ENCODE peak calls at places on chromosome 12, in eight cellular contexts. One of them, this sample, is unnamed.
A peak's percentile ranks its signal among the peaks of the same experiment; 100 is the strongest.

GRCh38 chr12:107405436-107405835 is 280.2 kb upstream of the PWP1 start:
- DNase-seq in ascending aorta: no peak
- DNase-seq in sigmoid colon: no peak
- DNase-seq in WTC11: no peak
- DNase-seq in transverse colon: no peak
- DNase-seq in lower leg skin: no peak
- DNase-seq in IMR-90: no peak
- DNase-seq in AG10803: no peak
- DNase-seq in this sample: peak; percentile 27

GRCh38 chr12:65232490-65233077 is 45.9 kb upstream of the MSRB3 start:
- DNase-seq in transverse colon: no peak
- DNase-seq in lower leg skin: no peak
- DNase-seq in AG10803: peak; percentile 23
- DNase-seq in sigmoid colon: no peak
- DNase-seq in WTC11: no peak
- DNase-seq in IMR-90: peak; percentile 38
- DNase-seq in ascending aorta: no peak
- DNase-seq in this sample: no peak

GRCh38 chr12:93751864-93752610 is 74.9 kb downstream of the CRADD start:
- DNase-seq in sigmoid colon: no peak
- DNase-seq in AG10803: peak; percentile 78
- DNase-seq in WTC11: no peak
- DNase-seq in transverse colon: no peak
- DNase-seq in ascending aorta: no peak
- DNase-seq in lower leg skin: no peak
- DNase-seq in IMR-90: peak; percentile 97
- DNase-seq in this sample: no peak

GRCh38 chr12:31226639-31227038 is 99.3 kb downstream of the SINHCAF start:
- DNase-seq in IMR-90: no peak
- DNase-seq in sigmoid colon: no peak
- DNase-seq in transverse colon: no peak
- DNase-seq in WTC11: no peak
- DNase-seq in AG10803: no peak
- DNase-seq in lower leg skin: no peak
- DNase-seq in ascending aorta: no peak
- DNase-seq in this sample: peak; percentile 61

GRCh38 chr12:75852143-75852542 is 179.4 kb downstream of the PHLDA1 start:
- DNase-seq in IMR-90: peak; percentile 48
- DNase-seq in AG10803: peak; percentile 23
- DNase-seq in sigmoid colon: no peak
- DNase-seq in WTC11: no peak
- DNase-seq in transverse colon: no peak
- DNase-seq in ascending aorta: no peak
- DNase-seq in lower leg skin: no peak
- DNase-seq in this sample: no peak

GRCh38 chr12:20320552-20320951 is 47.8 kb upstream of the PDE3A start:
- DNase-seq in ascending aorta: no peak
- DNase-seq in transverse colon: no peak
- DNase-seq in sigmoid colon: no peak
- DNase-seq in WTC11: no peak
- DNase-seq in lower leg skin: no peak
- DNase-seq in AG10803: no peak
- DNase-seq in IMR-90: no peak
- DNase-seq in this sample: no peak

GRCh38 chr12:10363922-10364838 is 25.7 kb downstream of the KLRK1 start:
- DNase-seq in sigmoid colon: peak; percentile 72
- DNase-seq in IMR-90: peak; percentile 41
- DNase-seq in ascending aorta: no peak
- DNase-seq in WTC11: no peak
- DNase-seq in AG10803: peak; percentile 47
- DNase-seq in lower leg skin: no peak
- DNase-seq in transverse colon: peak; percentile 41
- DNase-seq in this sample: no peak

GRCh38 chr12:67991158-67991557 is 1.9 kb downstream of the IFNG-AS1 start:
- DNase-seq in transverse colon: peak; percentile 24
- DNase-seq in IMR-90: no peak
- DNase-seq in WTC11: no peak
- DNase-seq in ascending aorta: no peak
- DNase-seq in AG10803: no peak
- DNase-seq in sigmoid colon: no peak
- DNase-seq in lower leg skin: no peak
- DNase-seq in this sample: peak; percentile 23

GRCh38 chr12:122871851-122872785 is 23.8 kb downstream of the VPS37B start:
- DNase-seq in IMR-90: peak; percentile 88
- DNase-seq in sigmoid colon: peak; percentile 76
- DNase-seq in WTC11: peak; percentile 99
- DNase-seq in lower leg skin: peak; percentile 77
- DNase-seq in ascending aorta: peak; percentile 45
- DNase-seq in transverse colon: peak; percentile 82
- DNase-seq in AG10803: peak; percentile 87
- DNase-seq in this sample: peak; percentile 61

GRCh38 chr12:15520083-15520482 is 197.8 kb downstream of the PTPRO start:
- DNase-seq in sigmoid colon: no peak
- DNase-seq in WTC11: peak; percentile 20
- DNase-seq in AG10803: no peak
- DNase-seq in lower leg skin: no peak
- DNase-seq in IMR-90: no peak
- DNase-seq in ascending aorta: no peak
- DNase-seq in transverse colon: no peak
- DNase-seq in this sample: no peak

GRCh38 chr12:126338031-126338441 is 1272.8 kb downstream of the AACS start:
- DNase-seq in WTC11: no peak
- DNase-seq in transverse colon: no peak
- DNase-seq in AG10803: peak; percentile 56
- DNase-seq in ascending aorta: no peak
- DNase-seq in sigmoid colon: no peak
- DNase-seq in IMR-90: no peak
- DNase-seq in lower leg skin: no peak
- DNase-seq in this sample: no peak

GRCh38 chr12:117112268-117112595 is 13.0 kb upstream of the TESC start:
- DNase-seq in transverse colon: no peak
- DNase-seq in sigmoid colon: no peak
- DNase-seq in AG10803: no peak
- DNase-seq in IMR-90: no peak
- DNase-seq in lower leg skin: no peak
- DNase-seq in ascending aorta: no peak
- DNase-seq in WTC11: no peak
- DNase-seq in this sample: no peak

GRCh38 chr12:29610473-29611174 is 113.1 kb upstream of the OVCH1 start:
- DNase-seq in sigmoid colon: no peak
- DNase-seq in IMR-90: no peak
- DNase-seq in WTC11: no peak
- DNase-seq in lower leg skin: no peak
- DNase-seq in AG10803: no peak
- DNase-seq in transverse colon: no peak
- DNase-seq in ascending aorta: no peak
- DNase-seq in this sample: no peak

GRCh38 chr12:104348283-104348993 is 44.9 kb downstream of the EID3 start:
- DNase-seq in lower leg skin: no peak
- DNase-seq in transverse colon: no peak
- DNase-seq in sigmoid colon: no peak
- DNase-seq in IMR-90: no peak
- DNase-seq in AG10803: no peak
- DNase-seq in ascending aorta: no peak
- DNase-seq in WTC11: no peak
- DNase-seq in this sample: no peak

GRCh38 chr12:17215754-17216153 is 609.8 kb upstream of the LMO3 start:
- DNase-seq in WTC11: no peak
- DNase-seq in IMR-90: no peak
- DNase-seq in AG10803: no peak
- DNase-seq in transverse colon: no peak
- DNase-seq in ascending aorta: no peak
- DNase-seq in sigmoid colon: no peak
- DNase-seq in lower leg skin: no peak
- DNase-seq in this sample: no peak

GRCh38 chr12:101598483-101598882 is 3.7 kb downstream of the MYBPC1 start:
- DNase-seq in IMR-90: no peak
- DNase-seq in WTC11: no peak
- DNase-seq in ascending aorta: no peak
- DNase-seq in AG10803: no peak
- DNase-seq in transverse colon: no peak
- DNase-seq in lower leg skin: no peak
- DNase-seq in sigmoid colon: no peak
- DNase-seq in this sample: no peak

GRCh38 chr12:24039113-24039525 is 89.6 kb upstream of the SOX5 start:
- DNase-seq in sigmoid colon: no peak
- DNase-seq in transverse colon: no peak
- DNase-seq in WTC11: no peak
- DNase-seq in ascending aorta: no peak
- DNase-seq in lower leg skin: no peak
- DNase-seq in AG10803: peak; percentile 43
- DNase-seq in IMR-90: peak; percentile 97
- DNase-seq in this sample: no peak

GRCh38 chr12:50520808-50521207 is 16.0 kb downstream of the DIP2B start:
- DNase-seq in transverse colon: no peak
- DNase-seq in sigmoid colon: peak; percentile 70
- DNase-seq in AG10803: no peak
- DNase-seq in ascending aorta: no peak
- DNase-seq in lower leg skin: no peak
- DNase-seq in WTC11: no peak
- DNase-seq in IMR-90: no peak
- DNase-seq in this sample: no peak

GRCh38 chr12:2170376-2170775 is 117.6 kb downstream of the CACNA1C start:
- DNase-seq in IMR-90: no peak
- DNase-seq in sigmoid colon: peak; percentile 69
- DNase-seq in AG10803: peak; percentile 61
- DNase-seq in WTC11: no peak
- DNase-seq in lower leg skin: no peak
- DNase-seq in transverse colon: no peak
- DNase-seq in ascending aorta: no peak
- DNase-seq in this sample: no peak

GRCh38 chr12:100403446-100403845 is 46.6 kb downstream of the SLC17A8 start:
- DNase-seq in IMR-90: no peak
- DNase-seq in transverse colon: no peak
- DNase-seq in lower leg skin: no peak
- DNase-seq in AG10803: no peak
- DNase-seq in ascending aorta: no peak
- DNase-seq in sigmoid colon: no peak
- DNase-seq in WTC11: no peak
- DNase-seq in this sample: no peak

GRCh38 chr12:56086096-56086495 is 6.1 kb downstream of the ERBB3 start:
- DNase-seq in sigmoid colon: no peak
- DNase-seq in ascending aorta: no peak
- DNase-seq in AG10803: no peak
- DNase-seq in WTC11: no peak
- DNase-seq in transverse colon: peak; percentile 57
- DNase-seq in IMR-90: no peak
- DNase-seq in lower leg skin: peak; percentile 54
- DNase-seq in this sample: no peak

GRCh38 chr12:96327346-96327745 is 72.9 kb downstream of the CDK17 start:
- DNase-seq in WTC11: no peak
- DNase-seq in transverse colon: no peak
- DNase-seq in ascending aorta: no peak
- DNase-seq in AG10803: no peak
- DNase-seq in sigmoid colon: no peak
- DNase-seq in IMR-90: no peak
- DNase-seq in lower leg skin: no peak
- DNase-seq in this sample: no peak

GRCh38 chr12:96327889-96328288 is 72.3 kb downstream of the CDK17 start:
- DNase-seq in ascending aorta: no peak
- DNase-seq in AG10803: no peak
- DNase-seq in transverse colon: no peak
- DNase-seq in IMR-90: no peak
- DNase-seq in lower leg skin: no peak
- DNase-seq in WTC11: no peak
- DNase-seq in sigmoid colon: no peak
- DNase-seq in this sample: no peak

GRCh38 chr12:96329018-96329417 is 71.2 kb downstream of the CDK17 start:
- DNase-seq in transverse colon: no peak
- DNase-seq in ascending aorta: no peak
- DNase-seq in WTC11: no peak
- DNase-seq in AG10803: no peak
- DNase-seq in sigmoid colon: no peak
- DNase-seq in lower leg skin: no peak
- DNase-seq in IMR-90: no peak
- DNase-seq in this sample: no peak

GRCh38 chr12:96326628-96327227 is 73.5 kb downstream of the CDK17 start:
- DNase-seq in AG10803: no peak
- DNase-seq in transverse colon: no peak
- DNase-seq in sigmoid colon: no peak
- DNase-seq in lower leg skin: no peak
- DNase-seq in IMR-90: no peak
- DNase-seq in WTC11: no peak
- DNase-seq in ascending aorta: no peak
- DNase-seq in this sample: no peak

DNA sequence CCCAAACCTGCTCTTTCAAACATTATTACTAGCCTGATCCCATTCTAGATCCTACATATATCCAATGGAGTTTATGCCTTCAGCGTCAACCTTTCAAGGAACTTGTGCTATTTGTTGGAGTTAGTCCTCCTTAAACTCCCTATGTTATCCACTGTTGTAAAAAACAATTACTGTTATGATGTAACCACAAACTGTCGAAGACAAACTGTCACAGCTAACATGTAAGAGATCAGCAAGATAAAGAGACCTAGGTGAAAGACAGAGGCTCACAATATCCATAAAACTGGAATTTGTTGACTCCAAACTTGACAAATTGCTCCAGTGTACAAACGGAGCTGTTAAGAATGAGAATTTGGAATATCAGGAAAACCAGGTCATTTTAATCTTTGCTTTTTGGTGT is 70.7 kb downstream of the CDK17 start:
- DNase-seq in WTC11: no peak
- DNase-seq in ascending aorta: no peak
- DNase-seq in transverse colon: no peak
- DNase-seq in IMR-90: no peak
- DNase-seq in AG10803: no peak
- DNase-seq in lower leg skin: no peak
- DNase-seq in sigmoid colon: no peak
- DNase-seq in this sample: no peak
- TF ChIP-seq CTCF in WTC11: no peak
- TF ChIP-seq CTCF in ascending aorta: no peak
- TF ChIP-seq CTCF in transverse colon: no peak
- TF ChIP-seq CTCF in IMR-90: no peak
- TF ChIP-seq CTCF in AG10803: no peak
- TF ChIP-seq CTCF in lower leg skin: no peak
- TF ChIP-seq CTCF in sigmoid colon: no peak
- TF ChIP-seq CTCF in this sample: no peak

GRCh38 chr12:76878899-76879709 is at the start of gene CSRP2:
- DNase-seq in WTC11: peak; percentile 95
- DNase-seq in lower leg skin: peak; percentile 85
- DNase-seq in IMR-90: peak; percentile 87
- DNase-seq in sigmoid colon: peak; percentile 93
- DNase-seq in ascending aorta: peak; percentile 83
- DNase-seq in AG10803: peak; percentile 88
- DNase-seq in transverse colon: peak; percentile 88
- DNase-seq in this sample: peak; percentile 89
- TF ChIP-seq CTCF in WTC11: no peak
- TF ChIP-seq CTCF in lower leg skin: no peak
- TF ChIP-seq CTCF in IMR-90: peak; percentile 34
- TF ChIP-seq CTCF in sigmoid colon: no peak
- TF ChIP-seq CTCF in ascending aorta: peak; percentile 30
- TF ChIP-seq CTCF in AG10803: peak; percentile 53
- TF ChIP-seq CTCF in transverse colon: peak; percentile 18
- TF ChIP-seq CTCF in this sample: peak; percentile 3

GRCh38 chr12:76863005-76863670 is 15.7 kb downstream of the CSRP2 start:
- DNase-seq in sigmoid colon: no peak
- DNase-seq in lower leg skin: no peak
- DNase-seq in WTC11: no peak
- DNase-seq in ascending aorta: no peak
- DNase-seq in IMR-90: peak; percentile 96
- DNase-seq in transverse colon: no peak
- DNase-seq in AG10803: peak; percentile 98
- DNase-seq in this sample: no peak
- TF ChIP-seq CTCF in sigmoid colon: no peak
- TF ChIP-seq CTCF in lower leg skin: no peak
- TF ChIP-seq CTCF in WTC11: no peak
- TF ChIP-seq CTCF in ascending aorta: no peak
- TF ChIP-seq CTCF in IMR-90: no peak
- TF ChIP-seq CTCF in transverse colon: no peak
- TF ChIP-seq CTCF in AG10803: no peak
- TF ChIP-seq CTCF in this sample: no peak

GRCh38 chr12:132214906-132215643 is 70.8 kb downstream of the NOC4L start:
- DNase-seq in sigmoid colon: no peak
- DNase-seq in transverse colon: no peak
- DNase-seq in AG10803: no peak
- DNase-seq in WTC11: peak; percentile 43
- DNase-seq in IMR-90: no peak
- DNase-seq in lower leg skin: no peak
- DNase-seq in ascending aorta: no peak
- DNase-seq in this sample: no peak
- TF ChIP-seq CTCF in sigmoid colon: no peak
- TF ChIP-seq CTCF in transverse colon: no peak
- TF ChIP-seq CTCF in AG10803: no peak
- TF ChIP-seq CTCF in WTC11: no peak
- TF ChIP-seq CTCF in IMR-90: no peak
- TF ChIP-seq CTCF in lower leg skin: no peak
- TF ChIP-seq CTCF in ascending aorta: no peak
- TF ChIP-seq CTCF in this sample: no peak

This sample was measured in glutamatergic neuron.